ENCODE peak calls at places on chromosome 19, in six cellular contexts. One of them, this sample, is unnamed.

GRCh38 chr19:40693150-40693788 is 2.8 kb upstream of the NUMBL start:
- DNase-seq in A549: no peak
- DNase-seq in SK-N-SH: no peak
- DNase-seq in K562: no peak
- DNase-seq in HepG2: no peak
- DNase-seq in GM12878: no peak
- DNase-seq in this sample: no peak

GRCh38 chr19:12949363-12950284 is 4.0 kb downstream of the RAD23A start:
- DNase-seq in A549: no peak
- DNase-seq in SK-N-SH: no peak
- DNase-seq in K562: no peak
- DNase-seq in HepG2: no peak
- DNase-seq in GM12878: no peak
- DNase-seq in this sample: no peak

GRCh38 chr19:16566161-16566560 is 6.1 kb downstream of the SLC35E1 start:
- DNase-seq in A549: no peak
- DNase-seq in SK-N-SH: no peak
- DNase-seq in K562: no peak
- DNase-seq in HepG2: no peak
- DNase-seq in GM12878: no peak
- DNase-seq in this sample: no peak

GRCh38 chr19:36963262-36963661 is 47.1 kb downstream of the ZNF568 start:
- DNase-seq in A549: no peak
- DNase-seq in SK-N-SH: peak; percentile 3
- DNase-seq in K562: no peak
- DNase-seq in HepG2: no peak
- DNase-seq in GM12878: no peak
- DNase-seq in this sample: no peak

GRCh38 chr19:13507053-13507611 is 853 bp upstream of the CACNA1A start:
- DNase-seq in A549: no peak
- DNase-seq in SK-N-SH: no peak
- DNase-seq in K562: no peak
- DNase-seq in HepG2: no peak
- DNase-seq in GM12878: no peak
- DNase-seq in this sample: peak; percentile 56

GRCh38 chr19:36051236-36051635 is 2.8 kb downstream of the THAP8 start:
- DNase-seq in A549: no peak
- DNase-seq in SK-N-SH: no peak
- DNase-seq in K562: no peak
- DNase-seq in HepG2: peak; percentile 56
- DNase-seq in GM12878: no peak
- DNase-seq in this sample: no peak

GRCh38 chr19:9354651-9355050 is 8.2 kb upstream of the ZNF177 start:
- DNase-seq in A549: no peak
- DNase-seq in SK-N-SH: peak; percentile 50
- DNase-seq in K562: no peak
- DNase-seq in HepG2: no peak
- DNase-seq in GM12878: no peak
- DNase-seq in this sample: no peak

GRCh38 chr19:11092181-11092538 is 2.9 kb downstream of the LDLR start:
- DNase-seq in A549: peak; percentile 43
- DNase-seq in SK-N-SH: no peak
- DNase-seq in K562: no peak
- DNase-seq in HepG2: peak; percentile 92
- DNase-seq in GM12878: no peak
- DNase-seq in this sample: peak; percentile 74

GRCh38 chr19:46350029-46350757 is 3.3 kb downstream of the PPP5C start:
- DNase-seq in A549: no peak
- DNase-seq in SK-N-SH: no peak
- DNase-seq in K562: no peak
- DNase-seq in HepG2: no peak
- DNase-seq in GM12878: no peak
- DNase-seq in this sample: no peak

GRCh38 chr19:14563590-14563926 is 8.3 kb downstream of the NDUFB7 start:
- DNase-seq in A549: no peak
- DNase-seq in SK-N-SH: no peak
- DNase-seq in K562: no peak
- DNase-seq in HepG2: no peak
- DNase-seq in GM12878: no peak
- DNase-seq in this sample: no peak
- TF ChIP-seq SMC3 in A549: no peak
- TF ChIP-seq SMC3 in SK-N-SH: no peak
- TF ChIP-seq SMC3 in K562: no peak
- TF ChIP-seq SMC3 in HepG2: no peak
- TF ChIP-seq SMC3 in GM12878: no peak
- TF ChIP-seq SMC3 in this sample: no peak

DNA sequence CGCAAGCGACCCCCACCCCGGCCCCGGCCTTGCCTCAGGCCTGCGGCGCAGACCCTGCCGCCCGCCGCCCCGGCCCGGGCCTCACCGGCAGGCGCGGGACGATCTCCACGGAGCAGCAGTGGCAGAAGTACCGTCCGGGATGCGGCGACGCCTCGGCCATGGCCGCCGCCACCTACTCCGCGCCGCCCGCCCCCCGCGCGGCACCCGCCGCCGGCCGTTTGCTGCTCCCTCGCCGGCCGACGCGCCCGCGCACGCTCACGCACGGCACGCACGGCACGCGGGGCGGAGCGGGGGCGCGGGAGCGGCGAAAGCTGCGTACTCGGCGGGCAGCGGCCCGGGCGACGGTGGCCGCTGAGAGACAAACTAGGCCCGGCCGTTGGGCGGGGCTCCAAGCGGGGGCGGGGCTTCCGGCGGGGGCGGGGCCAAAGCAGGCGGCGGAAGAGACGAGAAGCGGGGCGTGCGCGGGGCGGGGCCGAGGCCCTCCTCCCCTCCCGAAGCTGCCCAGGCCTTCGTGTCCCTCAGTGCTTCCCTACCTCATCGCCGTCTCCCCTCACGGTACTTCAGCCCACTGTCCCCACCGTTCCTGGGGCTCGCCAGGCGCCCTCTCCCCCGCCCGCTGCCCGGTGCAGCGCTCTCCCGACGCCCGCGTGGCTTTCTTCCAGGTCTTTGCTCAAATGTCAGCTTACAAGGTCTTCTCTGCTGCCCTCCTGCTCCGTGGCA is at the start of gene RNF126:
- DNase-seq in A549: peak; percentile 72
- DNase-seq in SK-N-SH: peak; percentile 97
- DNase-seq in K562: peak; percentile 94
- DNase-seq in HepG2: peak; percentile 73
- DNase-seq in GM12878: no peak
- DNase-seq in this sample: peak; percentile 88
- TF ChIP-seq SMC3 in A549: no peak
- TF ChIP-seq SMC3 in SK-N-SH: no peak
- TF ChIP-seq SMC3 in K562: no peak
- TF ChIP-seq SMC3 in HepG2: no peak
- TF ChIP-seq SMC3 in GM12878: no peak
- TF ChIP-seq SMC3 in this sample: no peak

GRCh38 chr19:29587059-29587458 is 19.0 kb upstream of the POP4 start:
- DNase-seq in A549: no peak
- DNase-seq in SK-N-SH: no peak
- DNase-seq in K562: no peak
- DNase-seq in HepG2: no peak
- DNase-seq in GM12878: no peak
- DNase-seq in this sample: no peak

GRCh38 chr19:29587518-29587986 is 18.5 kb upstream of the POP4 start:
- DNase-seq in A549: no peak
- DNase-seq in SK-N-SH: no peak
- DNase-seq in K562: no peak
- DNase-seq in HepG2: no peak
- DNase-seq in GM12878: peak; percentile 76
- DNase-seq in this sample: peak; percentile 38

GRCh38 chr19:29588095-29588494 is 18.0 kb upstream of the POP4 start:
- DNase-seq in A549: no peak
- DNase-seq in SK-N-SH: no peak
- DNase-seq in K562: no peak
- DNase-seq in HepG2: no peak
- DNase-seq in GM12878: no peak
- DNase-seq in this sample: no peak

GRCh38 chr19:29583196-29584006 is 22.7 kb upstream of the POP4 start:
- DNase-seq in A549: no peak
- DNase-seq in SK-N-SH: no peak
- DNase-seq in K562: no peak
- DNase-seq in HepG2: no peak
- DNase-seq in GM12878: no peak
- DNase-seq in this sample: peak; percentile 48

GRCh38 chr19:29586401-29586800 is 19.7 kb upstream of the POP4 start:
- DNase-seq in A549: no peak
- DNase-seq in SK-N-SH: no peak
- DNase-seq in K562: no peak
- DNase-seq in HepG2: no peak
- DNase-seq in GM12878: no peak
- DNase-seq in this sample: no peak
- TF ChIP-seq SMC3 in A549: no peak
- TF ChIP-seq SMC3 in SK-N-SH: no peak
- TF ChIP-seq SMC3 in K562: no peak
- TF ChIP-seq SMC3 in HepG2: no peak
- TF ChIP-seq SMC3 in GM12878: no peak
- TF ChIP-seq SMC3 in this sample: no peak

GRCh38 chr19:18895038-18895827 is 725 bp downstream of the CERS1 start:
- DNase-seq in A549: peak; percentile 66
- DNase-seq in SK-N-SH: peak; percentile 95
- DNase-seq in K562: peak; percentile 72
- DNase-seq in HepG2: peak; percentile 79
- DNase-seq in GM12878: no peak
- DNase-seq in this sample: no peak
- TF ChIP-seq SMC3 in A549: peak; percentile 40
- TF ChIP-seq SMC3 in SK-N-SH: peak; percentile 53
- TF ChIP-seq SMC3 in K562: peak; percentile 31
- TF ChIP-seq SMC3 in HepG2: peak; percentile 22
- TF ChIP-seq SMC3 in GM12878: no peak
- TF ChIP-seq SMC3 in this sample: peak; percentile 17

GRCh38 chr19:2243274-2244121 is 5.6 kb upstream of the AMH start:
- DNase-seq in A549: no peak
- DNase-seq in SK-N-SH: peak; percentile 93
- DNase-seq in K562: no peak
- DNase-seq in HepG2: no peak
- DNase-seq in GM12878: no peak
- DNase-seq in this sample: no peak
- TF ChIP-seq SMC3 in A549: no peak
- TF ChIP-seq SMC3 in SK-N-SH: peak; percentile 8
- TF ChIP-seq SMC3 in K562: no peak
- TF ChIP-seq SMC3 in HepG2: no peak
- TF ChIP-seq SMC3 in GM12878: no peak
- TF ChIP-seq SMC3 in this sample: no peak

DNA sequence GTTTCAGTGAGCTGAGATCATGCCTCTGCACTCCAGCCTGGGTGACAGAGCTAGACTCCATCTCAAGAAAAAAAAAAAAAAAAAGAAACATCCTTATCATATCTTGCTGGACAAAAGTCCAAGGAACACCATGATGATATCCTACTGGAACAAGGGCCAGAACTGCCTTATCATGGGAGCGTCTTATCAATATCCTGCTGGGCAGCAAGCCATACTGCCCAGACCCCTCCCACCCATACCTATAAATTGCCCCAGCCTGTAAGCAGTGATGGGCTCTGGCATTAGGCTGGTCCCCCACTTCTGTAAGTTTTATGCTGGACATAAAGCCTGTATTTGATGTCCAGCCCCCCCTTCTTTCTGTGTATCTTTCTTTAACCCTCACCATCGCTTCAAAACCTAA is 14.7 kb upstream of the FBXO27 start:
- DNase-seq in A549: no peak
- DNase-seq in SK-N-SH: no peak
- DNase-seq in K562: no peak
- DNase-seq in HepG2: no peak
- DNase-seq in GM12878: no peak
- DNase-seq in this sample: no peak
- TF ChIP-seq SMC3 in A549: no peak
- TF ChIP-seq SMC3 in SK-N-SH: no peak
- TF ChIP-seq SMC3 in K562: no peak
- TF ChIP-seq SMC3 in HepG2: no peak
- TF ChIP-seq SMC3 in GM12878: no peak
- TF ChIP-seq SMC3 in this sample: no peak

GRCh38 chr19:47509973-47510372 is 4.9 kb downstream of the NAPA start:
- DNase-seq in A549: no peak
- DNase-seq in SK-N-SH: no peak
- DNase-seq in K562: no peak
- DNase-seq in HepG2: no peak
- DNase-seq in GM12878: no peak
- DNase-seq in this sample: no peak
- TF ChIP-seq SMC3 in A549: no peak
- TF ChIP-seq SMC3 in SK-N-SH: no peak
- TF ChIP-seq SMC3 in K562: no peak
- TF ChIP-seq SMC3 in HepG2: no peak
- TF ChIP-seq SMC3 in GM12878: no peak
- TF ChIP-seq SMC3 in this sample: no peak

GRCh38 chr19:6022570-6023049 is 44.7 kb upstream of the RANBP3 start:
- DNase-seq in A549: no peak
- DNase-seq in SK-N-SH: no peak
- DNase-seq in K562: no peak
- DNase-seq in HepG2: no peak
- DNase-seq in GM12878: no peak
- DNase-seq in this sample: no peak

GRCh38 chr19:6020972-6021805 is 43.2 kb upstream of the RANBP3 start:
- DNase-seq in A549: no peak
- DNase-seq in SK-N-SH: no peak
- DNase-seq in K562: no peak
- DNase-seq in HepG2: peak; percentile 19
- DNase-seq in GM12878: no peak
- DNase-seq in this sample: no peak

GRCh38 chr19:6020166-6020967 is 42.4 kb upstream of the RANBP3 start:
- DNase-seq in A549: no peak
- DNase-seq in SK-N-SH: peak; percentile 8
- DNase-seq in K562: no peak
- DNase-seq in HepG2: peak; percentile 30
- DNase-seq in GM12878: no peak
- DNase-seq in this sample: no peak

GRCh38 chr19:6023085-6023682 is 45.2 kb upstream of the RANBP3 start:
- DNase-seq in A549: no peak
- DNase-seq in SK-N-SH: peak; percentile 33
- DNase-seq in K562: no peak
- DNase-seq in HepG2: no peak
- DNase-seq in GM12878: no peak
- DNase-seq in this sample: peak; percentile 71

DNA sequence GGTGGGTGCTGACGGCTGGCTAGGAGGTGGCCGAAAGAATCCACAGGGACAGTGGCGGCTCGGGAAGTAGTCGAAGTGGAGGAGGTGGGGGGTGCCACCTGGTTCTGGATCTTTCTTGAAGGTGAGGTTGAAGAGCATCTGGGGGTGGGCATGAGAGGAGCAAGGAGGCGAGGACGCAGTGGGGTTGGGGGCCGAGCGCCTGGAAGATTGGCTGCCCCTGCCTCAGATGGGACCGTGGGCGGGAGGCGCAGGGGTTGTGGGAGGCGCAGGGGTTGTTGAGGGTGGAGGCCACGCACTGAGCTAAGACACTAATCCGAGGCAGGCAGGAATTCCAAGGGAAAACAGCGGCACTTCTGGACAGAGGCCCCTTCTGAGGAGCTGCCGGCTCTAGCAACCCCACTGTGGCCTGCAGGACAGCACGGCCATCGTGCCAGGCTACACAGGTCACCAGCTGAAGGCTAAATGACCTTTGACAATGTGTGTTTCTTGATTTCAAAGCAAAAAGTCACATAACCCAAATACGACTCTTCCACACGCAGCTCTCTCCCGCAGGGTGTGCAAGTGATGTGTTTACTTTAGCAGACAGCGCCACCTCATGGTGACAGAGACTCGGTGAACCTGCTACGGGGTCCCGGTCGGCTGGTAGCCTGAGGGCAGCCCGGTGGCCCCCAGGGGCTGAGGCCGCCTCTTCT is 44.1 kb upstream of the RANBP3 start:
- DNase-seq in A549: peak; percentile 55
- DNase-seq in SK-N-SH: peak; percentile 92
- DNase-seq in K562: peak; percentile 85
- DNase-seq in HepG2: peak; percentile 85
- DNase-seq in GM12878: peak; percentile 17
- DNase-seq in this sample: peak; percentile 69
- TF ChIP-seq SMC3 in A549: peak; percentile 50
- TF ChIP-seq SMC3 in SK-N-SH: peak; percentile 92
- TF ChIP-seq SMC3 in K562: peak; percentile 87
- TF ChIP-seq SMC3 in HepG2: peak; percentile 88
- TF ChIP-seq SMC3 in GM12878: peak; percentile 73
- TF ChIP-seq SMC3 in this sample: peak; percentile 60

GRCh38 chr19:1668339-1669123 is 16.1 kb upstream of the TCF3 start:
- DNase-seq in A549: no peak
- DNase-seq in SK-N-SH: no peak
- DNase-seq in K562: no peak
- DNase-seq in HepG2: no peak
- DNase-seq in GM12878: no peak
- DNase-seq in this sample: no peak
- TF ChIP-seq SMC3 in A549: no peak
- TF ChIP-seq SMC3 in SK-N-SH: no peak
- TF ChIP-seq SMC3 in K562: no peak
- TF ChIP-seq SMC3 in HepG2: no peak
- TF ChIP-seq SMC3 in GM12878: no peak
- TF ChIP-seq SMC3 in this sample: no peak